ENCODE peak calls at places on chromosome 12, in four cellular contexts. One of them, this sample, is unnamed.

GRCh38 chr12:42450248-42450647 is 124.3 kb downstream of the PPHLN1 start:
- DNase-seq in mammary epithelial cell: peak; percentile 31
- DNase-seq in mucosa of descending colon: no peak
- DNase-seq in neural progenitor cell: no peak
- DNase-seq in this sample: no peak

GRCh38 chr12:26863515-26863914 is 30.5 kb upstream of the ITPR2 start:
- DNase-seq in mammary epithelial cell: no peak
- DNase-seq in mucosa of descending colon: peak; percentile 10
- DNase-seq in neural progenitor cell: peak; percentile 12
- DNase-seq in this sample: no peak

GRCh38 chr12:104643093-104643646 is 186.4 kb downstream of the CHST11 start:
- DNase-seq in mammary epithelial cell: no peak
- DNase-seq in mucosa of descending colon: no peak
- DNase-seq in neural progenitor cell: no peak
- DNase-seq in this sample: no peak

GRCh38 chr12:87008785-87009184 is 752.6 kb upstream of the MGAT4C start:
- DNase-seq in mammary epithelial cell: no peak
- DNase-seq in mucosa of descending colon: no peak
- DNase-seq in neural progenitor cell: no peak
- DNase-seq in this sample: no peak

GRCh38 chr12:94074216-94074969 is 74.0 kb upstream of the PLXNC1 start:
- DNase-seq in mammary epithelial cell: no peak
- DNase-seq in mucosa of descending colon: no peak
- DNase-seq in neural progenitor cell: no peak
- DNase-seq in this sample: no peak

GRCh38 chr12:117363263-117363662 is 1.8 kb upstream of the NOS1 start:
- DNase-seq in mammary epithelial cell: no peak
- DNase-seq in mucosa of descending colon: no peak
- DNase-seq in neural progenitor cell: no peak
- DNase-seq in this sample: no peak

GRCh38 chr12:92593734-92594402 is 108.9 kb upstream of the PLEKHG7 start:
- DNase-seq in mammary epithelial cell: peak; percentile 99
- DNase-seq in mucosa of descending colon: peak; percentile 42
- DNase-seq in neural progenitor cell: no peak
- DNase-seq in this sample: peak; percentile 87

GRCh38 chr12:164207-164606 is 49.8 kb downstream of the SLC6A12 start:
- DNase-seq in mammary epithelial cell: no peak
- DNase-seq in mucosa of descending colon: no peak
- DNase-seq in neural progenitor cell: peak; percentile 43
- DNase-seq in this sample: no peak

GRCh38 chr12:28108599-28108998 is 81.7 kb upstream of the CCDC91 start:
- DNase-seq in mammary epithelial cell: peak; percentile 76
- DNase-seq in mucosa of descending colon: no peak
- DNase-seq in neural progenitor cell: no peak
- DNase-seq in this sample: no peak

GRCh38 chr12:2824541-2824940 is 10.3 kb downstream of the NRIP2 start:
- DNase-seq in mammary epithelial cell: no peak
- DNase-seq in mucosa of descending colon: no peak
- DNase-seq in neural progenitor cell: no peak
- DNase-seq in this sample: no peak

GRCh38 chr12:130489293-130489692 is 151.6 kb downstream of the PIWIL1 start:
- DNase-seq in mammary epithelial cell: no peak
- DNase-seq in mucosa of descending colon: no peak
- DNase-seq in neural progenitor cell: no peak
- DNase-seq in this sample: no peak

GRCh38 chr12:131092911-131093901 is 139.5 kb downstream of the ADGRD1 start:
- DNase-seq in mammary epithelial cell: peak; percentile 1
- DNase-seq in mucosa of descending colon: peak; percentile 22
- DNase-seq in neural progenitor cell: no peak
- DNase-seq in this sample: no peak

GRCh38 chr12:5689773-5690172 is 255.3 kb downstream of the ANO2 start:
- DNase-seq in mammary epithelial cell: no peak
- DNase-seq in mucosa of descending colon: no peak
- DNase-seq in neural progenitor cell: no peak
- DNase-seq in this sample: no peak

GRCh38 chr12:122866950-122867607 is 28.8 kb downstream of the VPS37B start:
- DNase-seq in mammary epithelial cell: no peak
- DNase-seq in mucosa of descending colon: no peak
- DNase-seq in neural progenitor cell: no peak
- DNase-seq in this sample: no peak

GRCh38 chr12:74170645-74171477 is 366.8 kb upstream of the ATXN7L3B start:
- DNase-seq in mammary epithelial cell: no peak
- DNase-seq in mucosa of descending colon: no peak
- DNase-seq in neural progenitor cell: no peak
- DNase-seq in this sample: no peak

GRCh38 chr12:122099856-122100255 is 21.3 kb downstream of the MLXIP start:
- DNase-seq in mammary epithelial cell: no peak
- DNase-seq in mucosa of descending colon: no peak
- DNase-seq in neural progenitor cell: no peak
- DNase-seq in this sample: no peak

GRCh38 chr12:131605304-131605829 is 105.5 kb upstream of the SFSWAP start:
- DNase-seq in mammary epithelial cell: no peak
- DNase-seq in mucosa of descending colon: no peak
- DNase-seq in neural progenitor cell: no peak
- DNase-seq in this sample: no peak

DNA sequence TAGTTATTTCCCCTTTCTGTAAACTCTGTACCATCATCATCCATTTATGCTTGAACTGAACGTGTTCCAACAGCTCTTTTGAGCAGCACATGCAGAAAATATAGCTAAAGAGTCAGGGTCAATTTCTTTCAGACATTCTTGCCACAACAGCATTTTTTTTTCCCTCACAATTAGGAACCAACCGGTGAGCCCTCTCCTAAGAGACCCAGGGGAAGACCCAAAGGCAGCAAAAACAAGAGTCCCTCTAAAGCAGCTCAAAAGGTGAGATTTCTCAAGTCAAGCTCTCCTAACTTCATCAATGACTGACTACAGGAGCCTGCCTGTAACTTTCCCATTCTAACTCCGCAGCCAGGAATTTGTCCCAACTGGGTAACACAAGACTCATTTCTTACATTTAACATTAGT is 3.5 kb downstream of the HMGA2 start:
- DNase-seq in mammary epithelial cell: no peak
- DNase-seq in mucosa of descending colon: no peak
- DNase-seq in neural progenitor cell: peak; percentile 40
- DNase-seq in this sample: no peak
- H3K4me3 ChIP-seq in mammary epithelial cell: peak overlapping the region; percentile 70
- H3K4me3 ChIP-seq in mucosa of descending colon: no peak overlapping the region
- H3K4me3 ChIP-seq in neural progenitor cell: peak overlapping the region; percentile 73
- H3K4me3 ChIP-seq in this sample: peak overlapping the region; percentile 27

GRCh38 chr12:115947696-115948062 is 329.8 kb downstream of the MED13L start:
- DNase-seq in mammary epithelial cell: no peak
- DNase-seq in mucosa of descending colon: no peak
- DNase-seq in neural progenitor cell: no peak
- DNase-seq in this sample: no peak
- TF ChIP-seq CTCF in mammary epithelial cell: peak; percentile 7
- TF ChIP-seq CTCF in mucosa of descending colon: no peak
- TF ChIP-seq CTCF in neural progenitor cell: peak; percentile 38
- TF ChIP-seq CTCF in this sample: no peak

DNA sequence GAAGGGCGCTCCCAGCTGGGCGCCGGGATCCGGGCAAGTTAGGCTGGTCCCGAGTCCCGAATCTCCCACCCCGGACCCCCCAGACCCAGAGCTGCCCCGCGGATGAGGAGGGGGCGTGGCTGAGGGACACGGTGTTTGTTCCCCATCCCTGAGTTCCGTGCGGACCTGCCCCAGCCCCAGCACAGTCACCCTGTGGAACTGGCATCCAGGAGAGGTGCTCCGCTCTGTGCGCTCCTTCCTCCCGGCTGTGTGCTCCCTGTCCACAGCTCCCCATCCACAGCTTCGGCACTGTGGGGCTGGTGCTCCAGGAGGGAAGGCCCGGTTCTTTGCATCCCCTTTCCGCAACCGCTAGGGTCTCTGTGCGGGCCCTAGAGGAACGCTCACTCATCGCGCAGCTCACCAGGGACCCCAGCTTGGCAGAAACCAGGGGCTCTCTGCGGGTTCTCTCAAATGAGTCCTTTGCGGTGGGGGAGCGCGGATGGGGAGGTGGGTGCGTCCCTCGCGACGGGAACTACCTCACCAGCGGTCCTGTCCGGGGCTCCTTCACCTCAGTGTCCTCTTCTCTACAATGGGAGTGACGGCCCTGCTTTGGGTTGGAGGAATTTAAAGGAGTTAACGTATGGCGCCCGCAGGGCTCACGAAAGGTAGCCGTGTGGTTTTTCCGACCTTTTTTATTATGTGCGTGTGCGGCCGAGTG is 829 bp downstream of the TMEM132C start:
- DNase-seq in mammary epithelial cell: no peak
- DNase-seq in mucosa of descending colon: no peak
- DNase-seq in neural progenitor cell: peak; percentile 57
- DNase-seq in this sample: no peak
- H3K4me3 ChIP-seq in mammary epithelial cell: no peak overlapping the region
- H3K4me3 ChIP-seq in mucosa of descending colon: no peak overlapping the region
- H3K4me3 ChIP-seq in neural progenitor cell: peak overlapping the region; percentile 49
- H3K4me3 ChIP-seq in this sample: no peak overlapping the region

DNA sequence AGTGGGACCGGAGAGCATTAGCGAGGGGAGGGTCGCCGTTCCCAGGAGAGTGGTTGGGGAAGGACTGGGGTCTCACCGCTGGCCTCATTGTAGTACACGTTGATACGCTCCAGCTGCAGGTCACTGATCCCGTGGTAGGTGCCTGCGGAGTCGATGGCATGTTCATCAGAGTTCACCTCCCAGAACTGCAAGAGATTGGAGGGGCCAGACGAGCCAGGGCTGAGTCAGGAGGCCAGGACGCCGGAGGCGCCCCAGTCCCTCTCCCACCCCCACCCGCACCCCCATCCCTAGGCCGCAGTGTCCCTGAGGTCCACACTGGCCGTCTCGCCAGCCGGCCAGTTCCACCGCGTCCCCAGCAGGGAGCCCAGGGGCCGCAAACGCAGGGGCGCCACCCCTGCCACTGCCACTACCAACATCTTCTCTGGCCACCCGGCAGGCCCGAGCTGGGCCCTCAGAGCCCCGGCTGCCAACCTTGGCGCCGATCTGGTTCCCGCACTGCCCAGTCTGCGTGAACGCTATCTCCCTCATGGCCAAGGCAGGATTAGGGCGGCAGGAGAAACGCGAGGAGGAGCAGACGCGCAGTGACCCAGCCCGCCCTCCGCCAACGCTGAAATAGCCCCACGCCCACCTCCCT is 144.2 kb downstream of the ALG10 start:
- DNase-seq in mammary epithelial cell: no peak
- DNase-seq in mucosa of descending colon: no peak
- DNase-seq in neural progenitor cell: no peak
- DNase-seq in this sample: no peak
- TF ChIP-seq CTCF in mammary epithelial cell: no peak
- TF ChIP-seq CTCF in mucosa of descending colon: no peak
- TF ChIP-seq CTCF in neural progenitor cell: no peak
- TF ChIP-seq CTCF in this sample: no peak

GRCh38 chr12:56020437-56021189 is at the start of gene IKZF4:
- DNase-seq in mammary epithelial cell: no peak
- DNase-seq in mucosa of descending colon: peak; percentile 53
- DNase-seq in neural progenitor cell: peak; percentile 80
- DNase-seq in this sample: no peak
- H3K4me3 ChIP-seq in mammary epithelial cell: no peak within 1 kb of the TSS
- H3K4me3 ChIP-seq in mucosa of descending colon: no peak within 1 kb of the TSS
- H3K4me3 ChIP-seq in neural progenitor cell: peak within 1 kb of the TSS; percentile 47
- H3K4me3 ChIP-seq in this sample: no peak within 1 kb of the TSS

GRCh38 chr12:46296822-46297221 is 28.0 kb upstream of the SLC38A1 start:
- DNase-seq in mammary epithelial cell: no peak
- DNase-seq in mucosa of descending colon: no peak
- DNase-seq in neural progenitor cell: no peak
- DNase-seq in this sample: no peak

GRCh38 chr12:46292754-46293402 is 24.0 kb upstream of the SLC38A1 start:
- DNase-seq in mammary epithelial cell: peak; percentile 7
- DNase-seq in mucosa of descending colon: no peak
- DNase-seq in neural progenitor cell: no peak
- DNase-seq in this sample: no peak
- TF ChIP-seq CTCF in mammary epithelial cell: no peak
- TF ChIP-seq CTCF in mucosa of descending colon: no peak
- TF ChIP-seq CTCF in neural progenitor cell: no peak
- TF ChIP-seq CTCF in this sample: peak; percentile 40